ENCODE peak calls at places on chromosomes 16 and 17, in six cellular contexts. X is sigmoid colon; U is CD8-positive, alpha-beta T cell; O is Peyer's patch; T is lower lobe of right lung; K is stomach. N is an unnamed sample. For H3K4me1, the result is how much of the 10 kb centered on the place peaks cover.

GRCh38 chr16:84356591-84357116 is 11.7 kb upstream of the ATP2C2 start:
- DNase-seq in X (no peak), O (no peak), U (no peak), K (peak), T (no peak), N (no peak)

GRCh38 chr17:55089955-55090573 is 121.5 kb downstream of the STXBP4 start:
- DNase-seq in T (no peak), U (peak), O (peak), X (no peak), K (no peak), N (no peak)

GRCh38 chr16:77437859-77438258 is 3.0 kb upstream of the ADAMTS18 start:
- DNase-seq in T (no peak), U (no peak), K (no peak), X (no peak), O (no peak), N (no peak)

GRCh38 chr17:79988163-79988971 is 47.3 kb downstream of the TBC1D16 start:
- DNase-seq in O (no peak), X (peak), K (peak), U (no peak), T (peak), N (peak)

GRCh38 chr16:88783391-88784073 is 1.5 kb downstream of the PIEZO1 start:
- DNase-seq in K (peak), T (peak), X (peak), U (no peak), O (peak), N (no peak)

GRCh38 chr16:22318690-22319358 is 21.6 kb downstream of the POLR3E start:
- DNase-seq in O (peak), T (no peak), X (peak), U (peak), K (peak), N (peak)

GRCh38 chr16:49600976-49601375 is 227.4 kb downstream of the C16orf78 start:
- DNase-seq in U (no peak), T (no peak), K (no peak), X (no peak), O (no peak), N (no peak)

GRCh38 chr17:63948521-63948920 is 16.4 kb upstream of the CD79B start:
- DNase-seq in K (no peak), U (no peak), T (no peak), O (no peak), X (no peak), N (no peak)

GRCh38 chr17:36747861-36748260 is 146.5 kb downstream of the MRM1 start:
- DNase-seq in T (no peak), K (no peak), U (no peak), X (no peak), O (no peak), N (no peak)

GRCh38 chr16:12538667-12539081 is 265.0 kb downstream of the CPPED1 start:
- DNase-seq in U (no peak), K (no peak), T (no peak), X (no peak), O (no peak), N (no peak)
- H3K27ac ChIP-seq in U (no peak), K (no peak), T (no peak), X (peak), O (no peak), N (peak)

GRCh38 chr16:50745940-50746339 is 4.1 kb downstream of the CYLD start:
- DNase-seq in U (no peak), K (no peak), T (no peak), X (no peak), O (no peak), N (no peak)
- H3K4me1 ChIP-seq in U (half or more), K (half or more), T (half or more), X (under half), O (under half), N (under half)

DNA sequence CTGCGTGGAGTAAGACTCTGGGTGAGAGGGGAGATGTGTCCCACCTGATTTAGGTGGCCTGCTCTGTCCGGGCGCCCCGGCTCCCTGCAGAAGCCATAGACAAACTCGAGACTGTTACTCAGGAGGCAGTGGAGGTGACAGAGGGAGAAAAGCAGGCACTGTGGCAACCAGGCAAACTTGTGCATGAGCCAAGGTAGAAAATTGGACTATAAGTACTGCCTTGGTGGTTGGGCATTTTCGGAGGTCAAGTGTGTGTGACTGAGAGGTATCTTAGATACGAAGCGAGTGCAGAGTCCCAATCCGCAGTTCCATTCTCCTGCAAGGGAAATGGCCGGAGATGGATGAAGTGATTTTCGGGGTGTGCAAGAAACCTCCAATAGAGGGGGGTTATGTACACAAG is 27.1 kb upstream of the SPACA3 start:
- DNase-seq in U (no peak), K (no peak), X (no peak), O (no peak), T (no peak), N (no peak)
- H3K4me3 ChIP-seq in U (no peak), K (no peak), X (no peak), O (no peak), T (no peak), N (no peak)

GRCh38 chr16:81602792-81603191 is 158.2 kb downstream of the CMIP start:
- DNase-seq in O (no peak), X (no peak), U (no peak), T (no peak), K (no peak), N (no peak)
- H3K27ac ChIP-seq in O (no peak), X (peak), U (no peak), T (no peak), K (no peak), N (no peak)

GRCh38 chr16:68289621-68290329 is 21.0 kb downstream of the SLC7A6OS start:
- DNase-seq in T (no peak), X (no peak), U (peak), O (peak), K (no peak), N (no peak)

GRCh38 chr16:68289202-68289601 is 21.5 kb downstream of the SLC7A6OS start:
- DNase-seq in O (no peak), K (no peak), X (no peak), T (no peak), U (no peak), N (no peak)

GRCh38 chr16:68287276-68288251 is 23.2 kb downstream of the SLC7A6OS start:
- DNase-seq in T (no peak), U (peak), K (no peak), X (peak), O (peak), N (peak)

GRCh38 chr16:68286153-68287074 is 22.1 kb downstream of the SLC7A6 start:
- DNase-seq in O (peak), K (no peak), T (no peak), X (no peak), U (no peak), N (no peak)

GRCh38 chr16:68288252-68288650 is 22.5 kb downstream of the SLC7A6OS start:
- DNase-seq in U (no peak), K (no peak), T (no peak), X (no peak), O (no peak), N (no peak)
- H3K4me1 ChIP-seq in U (half or more), K (under half), T (half or more), X (under half), O (under half), N (under half)

GRCh38 chr17:1203967-1204291 is 24.1 kb upstream of the ABR start:
- DNase-seq in T (no peak), U (no peak), K (no peak), X (peak), O (no peak), N (no peak)

GRCh38 chr17:1200440-1200839 is 20.7 kb upstream of the ABR start:
- DNase-seq in O (no peak), K (no peak), T (no peak), X (no peak), U (no peak), N (no peak)

GRCh38 chr17:1206016-1206787 is 26.4 kb upstream of the ABR start:
- DNase-seq in K (no peak), U (no peak), X (no peak), T (peak), O (no peak), N (no peak)

GRCh38 chr17:1201132-1201702 is 21.4 kb upstream of the ABR start:
- DNase-seq in U (peak), T (no peak), K (no peak), X (no peak), O (peak), N (no peak)

GRCh38 chr17:1203111-1203966 is 23.6 kb upstream of the ABR start:
- DNase-seq in U (peak), O (peak), X (peak), T (peak), K (peak), N (peak)
- H3K4me3 ChIP-seq in U (no peak), O (peak), X (peak), T (peak), K (peak), N (peak)

DNA sequence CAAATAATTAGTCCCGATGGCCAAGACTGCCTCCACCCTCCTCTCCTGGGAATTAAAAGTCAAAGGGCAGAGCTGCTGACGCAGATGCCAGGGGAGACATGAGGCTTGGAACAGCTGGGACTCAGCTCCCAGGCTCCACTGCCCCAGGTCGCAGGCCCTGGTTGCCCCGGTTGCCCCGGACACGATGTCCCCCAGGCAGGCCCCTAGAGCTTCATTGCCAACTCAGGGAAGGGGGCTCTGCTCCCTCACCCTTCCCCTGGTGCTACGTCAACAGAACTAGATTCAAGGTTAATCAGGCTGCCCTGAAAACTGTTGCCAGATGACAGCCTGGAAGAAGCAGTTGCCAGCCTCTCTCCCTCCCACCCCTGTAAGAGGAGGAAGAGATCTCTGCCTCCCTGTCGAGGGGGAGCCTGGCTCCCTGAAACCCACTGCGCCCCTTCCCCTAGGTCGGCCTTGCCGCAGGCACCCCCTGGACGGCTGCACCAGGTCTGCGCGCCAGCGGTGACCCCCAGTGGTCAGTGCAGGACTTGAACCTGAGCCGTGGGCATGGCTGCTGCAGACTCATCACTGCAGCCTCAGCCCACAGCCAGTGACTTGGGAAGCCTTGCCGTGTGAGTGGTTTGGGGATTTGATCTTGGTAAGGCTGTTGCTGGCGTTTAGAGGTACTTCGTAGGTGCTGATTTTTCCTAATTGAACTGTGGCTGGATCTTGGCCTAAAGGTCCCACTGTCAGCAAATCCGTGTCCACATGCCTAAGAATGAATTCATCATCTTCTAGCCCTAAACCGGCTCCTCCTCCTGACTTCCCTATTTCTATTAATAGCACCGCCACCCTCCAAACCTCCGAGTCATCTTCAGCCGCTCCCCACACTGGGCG is 84.1 kb upstream of the TOB1 start:
- DNase-seq in X (peak), U (peak), O (peak), T (peak), K (peak), N (peak)
- H3K27ac ChIP-seq in X (peak), U (no peak), O (peak), T (peak), K (peak), N (peak)

DNA sequence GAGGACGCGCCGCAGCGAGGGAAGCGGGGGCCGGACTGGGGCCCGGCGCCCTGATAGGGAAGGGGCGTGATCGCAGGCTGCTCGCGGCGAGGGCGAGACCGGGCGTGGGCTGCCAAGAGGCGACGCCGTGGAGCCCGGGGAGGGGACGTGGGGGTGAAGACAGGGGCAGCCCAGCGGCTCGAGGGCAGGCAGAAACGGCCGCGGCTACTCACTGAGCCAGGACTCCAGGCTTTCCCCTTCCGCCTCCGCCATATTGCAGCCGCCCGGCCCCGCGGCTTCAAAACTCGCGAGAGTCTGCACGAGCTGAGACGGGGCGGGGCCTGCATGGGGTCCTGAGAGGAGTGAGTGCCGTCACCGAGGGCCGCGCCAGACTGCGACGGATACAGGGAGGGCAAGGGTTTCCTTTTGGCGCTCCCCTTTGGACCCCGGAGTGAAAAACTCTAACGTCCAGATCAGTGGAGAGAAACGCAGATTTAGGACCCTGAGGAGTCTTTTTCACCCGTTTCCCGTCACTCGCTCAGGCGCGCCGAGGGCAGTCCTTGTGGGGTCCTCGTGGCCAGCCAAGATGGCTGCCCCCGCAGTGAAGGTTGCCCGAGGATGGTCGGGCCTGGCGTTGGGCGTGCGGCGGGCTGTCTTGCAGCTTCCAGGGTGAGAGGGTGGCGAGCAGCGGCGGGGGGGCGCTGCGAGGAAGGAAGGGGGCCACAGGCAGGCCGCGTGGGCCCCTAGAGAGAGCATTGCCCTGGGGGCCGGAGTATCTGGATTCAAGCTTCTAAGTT is at the start of the genes GGA3 and MRPS7:
- DNase-seq in X (peak), U (peak), T (peak), O (peak), K (peak), N (peak)
- H3K4me1 ChIP-seq in X (under half), U (under half), T (under half), O (under half), K (under half), N (under half)

DNA sequence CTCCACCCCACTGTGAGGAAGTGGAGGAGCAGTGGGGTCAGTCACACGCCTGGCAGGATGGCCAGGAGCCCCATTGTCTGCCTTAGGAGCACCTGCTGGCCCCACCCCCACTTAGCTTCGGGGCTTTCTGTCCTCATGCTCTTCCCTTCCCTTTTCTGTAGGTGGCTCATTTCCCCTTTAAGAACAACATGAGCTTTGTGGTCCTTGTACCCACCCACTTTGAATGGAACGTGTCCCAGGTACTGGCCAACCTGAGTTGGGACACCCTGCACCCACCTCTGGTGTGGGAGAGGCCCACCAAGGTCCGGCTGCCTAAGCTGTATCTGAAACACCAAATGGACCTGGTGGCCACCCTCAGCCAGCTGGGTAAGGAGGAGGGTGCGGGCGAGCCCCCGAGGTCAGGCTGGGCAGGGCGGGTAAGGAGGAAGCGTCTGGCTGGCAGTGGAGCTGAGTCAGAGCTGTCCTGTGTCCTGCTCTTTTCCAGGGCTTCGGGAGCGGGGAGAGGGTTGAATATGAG is 9.4 kb upstream of the SERPINF1 start:
- DNase-seq in X (no peak), O (peak), K (no peak), U (no peak), T (peak), N (no peak)
- H3K4me3 ChIP-seq in X (no peak), O (peak), K (peak), U (no peak), T (peak), N (no peak)

GRCh38 chr16:71559855-71560254 is 17.0 kb downstream of the TAT start:
- DNase-seq in K (no peak), T (no peak), O (no peak), U (no peak), X (no peak), N (no peak)
- H3K27ac ChIP-seq in K (no peak), T (no peak), O (no peak), U (no peak), X (no peak), N (no peak)